ENCODE peak calls at places on chromosomes 13 and 19, in six cellular contexts. One of them, this sample, is unnamed.

GRCh38 chr13:25833761-25834160 is 218.1 kb downstream of the SHISA2 start:
- DNase-seq in IMR-90: no peak
- DNase-seq in H9: no peak
- DNase-seq in mesenchymal stem cell: no peak
- DNase-seq in trophoblast cell: no peak
- DNase-seq in H1: no peak
- DNase-seq in this sample: no peak

GRCh38 chr19:5968431-5969373 is 9.2 kb downstream of the RANBP3 start:
- DNase-seq in IMR-90: no peak
- DNase-seq in H9: peak; percentile 75
- DNase-seq in mesenchymal stem cell: no peak
- DNase-seq in trophoblast cell: no peak
- DNase-seq in H1: no peak
- DNase-seq in this sample: no peak

GRCh38 chr13:40130871-40131636 is 475.6 kb downstream of the COG6 start:
- DNase-seq in IMR-90: no peak
- DNase-seq in H9: no peak
- DNase-seq in mesenchymal stem cell: peak; percentile 69
- DNase-seq in trophoblast cell: peak; percentile 30
- DNase-seq in H1: no peak
- DNase-seq in this sample: no peak

GRCh38 chr19:56900573-56901097 is 60.1 kb upstream of the PEG3 start:
- DNase-seq in IMR-90: no peak
- DNase-seq in H9: no peak
- DNase-seq in mesenchymal stem cell: no peak
- DNase-seq in trophoblast cell: no peak
- DNase-seq in H1: no peak
- DNase-seq in this sample: no peak

GRCh38 chr13:73683746-73684145 is 450.5 kb downstream of the KLF12 start:
- DNase-seq in IMR-90: no peak
- DNase-seq in H9: no peak
- DNase-seq in mesenchymal stem cell: no peak
- DNase-seq in trophoblast cell: no peak
- DNase-seq in H1: no peak
- DNase-seq in this sample: no peak

GRCh38 chr13:66837246-66837645 is 392.9 kb downstream of the PCDH9 start:
- DNase-seq in IMR-90: no peak
- DNase-seq in H9: no peak
- DNase-seq in mesenchymal stem cell: no peak
- DNase-seq in trophoblast cell: no peak
- DNase-seq in H1: no peak
- DNase-seq in this sample: no peak

GRCh38 chr19:438416-438958 is 22.3 kb downstream of the SHC2 start:
- DNase-seq in IMR-90: no peak
- DNase-seq in H9: no peak
- DNase-seq in mesenchymal stem cell: no peak
- DNase-seq in trophoblast cell: no peak
- DNase-seq in H1: no peak
- DNase-seq in this sample: no peak

GRCh38 chr19:21483589-21484170 is 21.7 kb upstream of the ZNF429 start:
- DNase-seq in IMR-90: no peak
- DNase-seq in H9: peak; percentile 84
- DNase-seq in mesenchymal stem cell: no peak
- DNase-seq in trophoblast cell: peak; percentile 66
- DNase-seq in H1: peak; percentile 60
- DNase-seq in this sample: no peak

GRCh38 chr13:113616991-113617749 is 32.6 kb downstream of the TFDP1 start:
- DNase-seq in IMR-90: peak; percentile 72
- DNase-seq in H9: peak; percentile 61
- DNase-seq in mesenchymal stem cell: peak; percentile 30
- DNase-seq in trophoblast cell: no peak
- DNase-seq in H1: peak; percentile 25
- DNase-seq in this sample: peak; percentile 62

GRCh38 chr19:42250666-42251531 is 4.0 kb downstream of the ERF start:
- DNase-seq in IMR-90: peak; percentile 50
- DNase-seq in H9: no peak
- DNase-seq in mesenchymal stem cell: peak; percentile 36
- DNase-seq in trophoblast cell: no peak
- DNase-seq in H1: no peak
- DNase-seq in this sample: no peak

GRCh38 chr13:27339299-27339698 is 68.7 kb downstream of the RASL11A start:
- DNase-seq in IMR-90: peak; percentile 42
- DNase-seq in H9: peak; percentile 86
- DNase-seq in mesenchymal stem cell: peak; percentile 47
- DNase-seq in trophoblast cell: peak; percentile 38
- DNase-seq in H1: no peak
- DNase-seq in this sample: no peak

GRCh38 chr13:109500146-109500773 is 286.1 kb downstream of the IRS2 start:
- DNase-seq in IMR-90: peak; percentile 11
- DNase-seq in H9: peak; percentile 46
- DNase-seq in mesenchymal stem cell: peak; percentile 10
- DNase-seq in trophoblast cell: no peak
- DNase-seq in H1: no peak
- DNase-seq in this sample: peak; percentile 15

GRCh38 chr19:42466521-42467436 is 24.0 kb upstream of the CXCL17 start:
- DNase-seq in IMR-90: no peak
- DNase-seq in H9: no peak
- DNase-seq in mesenchymal stem cell: peak; percentile 7
- DNase-seq in trophoblast cell: no peak
- DNase-seq in H1: no peak
- DNase-seq in this sample: no peak

GRCh38 chr13:98626298-98626940 is 49.5 kb upstream of the STK24 start:
- DNase-seq in IMR-90: no peak
- DNase-seq in H9: no peak
- DNase-seq in mesenchymal stem cell: no peak
- DNase-seq in trophoblast cell: no peak
- DNase-seq in H1: no peak
- DNase-seq in this sample: no peak

GRCh38 chr19:879711-880438 is 13.1 kb downstream of the MED16 start:
- DNase-seq in IMR-90: no peak
- DNase-seq in H9: no peak
- DNase-seq in mesenchymal stem cell: no peak
- DNase-seq in trophoblast cell: no peak
- DNase-seq in H1: no peak
- DNase-seq in this sample: no peak

GRCh38 chr19:1275260-1275975 is at the start of gene FAM174C:
- DNase-seq in IMR-90: peak; percentile 97
- DNase-seq in H9: peak; percentile 97
- DNase-seq in mesenchymal stem cell: peak; percentile 98
- DNase-seq in trophoblast cell: peak; percentile 98
- DNase-seq in H1: no peak
- DNase-seq in this sample: peak; percentile 93

GRCh38 chr19:5115771-5116202 is 146.9 kb downstream of the KDM4B start:
- DNase-seq in IMR-90: peak; percentile 17
- DNase-seq in H9: no peak
- DNase-seq in mesenchymal stem cell: peak; percentile 63
- DNase-seq in trophoblast cell: no peak
- DNase-seq in H1: no peak
- DNase-seq in this sample: no peak

GRCh38 chr13:43132911-43133310 is 109.5 kb downstream of the DNAJC15 start:
- DNase-seq in IMR-90: no peak
- DNase-seq in H9: no peak
- DNase-seq in mesenchymal stem cell: no peak
- DNase-seq in trophoblast cell: no peak
- DNase-seq in H1: no peak
- DNase-seq in this sample: no peak

GRCh38 chr13:30863796-30864195 is 42.3 kb upstream of the MEDAG start:
- DNase-seq in IMR-90: no peak
- DNase-seq in H9: peak; percentile 45
- DNase-seq in mesenchymal stem cell: no peak
- DNase-seq in trophoblast cell: no peak
- DNase-seq in H1: no peak
- DNase-seq in this sample: no peak

GRCh38 chr19:51980116-51980736 is 6.4 kb downstream of the ZNF350 start:
- DNase-seq in IMR-90: no peak
- DNase-seq in H9: no peak
- DNase-seq in mesenchymal stem cell: no peak
- DNase-seq in trophoblast cell: peak; percentile 71
- DNase-seq in H1: no peak
- DNase-seq in this sample: no peak

DNA sequence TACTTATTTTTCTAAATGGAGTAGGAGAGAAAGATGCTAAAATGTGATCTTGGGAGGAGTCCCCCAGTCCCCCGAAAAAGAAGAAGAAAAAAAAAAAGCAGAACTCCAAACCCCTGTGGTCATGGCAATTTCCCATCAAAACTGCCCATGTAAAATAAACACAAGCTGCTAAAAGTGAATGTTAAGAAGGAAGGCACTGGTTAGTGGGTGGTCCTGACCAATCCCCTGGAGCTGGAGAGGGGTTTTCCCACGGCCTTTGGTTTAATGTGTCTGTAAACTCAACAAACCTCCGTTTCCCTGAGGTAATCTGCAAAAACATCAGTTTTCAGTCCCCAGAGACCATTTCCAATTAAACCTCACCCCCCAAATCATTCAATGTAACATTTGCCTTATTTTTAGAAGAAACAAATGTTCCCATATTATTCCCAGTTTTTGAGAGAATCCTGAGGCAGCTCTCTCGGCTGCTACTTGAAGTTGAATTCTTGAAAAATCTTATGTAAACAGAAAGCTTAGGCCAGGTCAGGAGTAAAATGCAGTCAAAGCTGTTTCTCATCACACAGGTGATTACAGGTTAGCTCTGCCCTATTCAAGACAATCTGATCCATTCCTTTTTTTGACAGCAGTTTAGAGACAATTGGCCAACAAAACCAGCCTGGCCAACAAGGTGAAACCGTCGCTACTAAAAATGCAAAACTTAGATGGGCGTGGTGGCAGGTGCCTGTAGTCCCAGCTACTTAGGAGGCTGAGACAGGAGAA is 17.0 kb downstream of the RAB3D start:
- DNase-seq in IMR-90: peak; percentile 37
- DNase-seq in H9: no peak
- DNase-seq in mesenchymal stem cell: peak; percentile 57
- DNase-seq in trophoblast cell: no peak
- DNase-seq in H1: no peak
- DNase-seq in this sample: no peak
- H3K27ac ChIP-seq in IMR-90: no peak overlapping the region
- H3K27ac ChIP-seq in H9: no peak overlapping the region
- H3K27ac ChIP-seq in mesenchymal stem cell: no peak overlapping the region
- H3K27ac ChIP-seq in trophoblast cell: no peak overlapping the region
- H3K27ac ChIP-seq in H1: no peak overlapping the region
- H3K27ac ChIP-seq in this sample: no peak overlapping the region

DNA sequence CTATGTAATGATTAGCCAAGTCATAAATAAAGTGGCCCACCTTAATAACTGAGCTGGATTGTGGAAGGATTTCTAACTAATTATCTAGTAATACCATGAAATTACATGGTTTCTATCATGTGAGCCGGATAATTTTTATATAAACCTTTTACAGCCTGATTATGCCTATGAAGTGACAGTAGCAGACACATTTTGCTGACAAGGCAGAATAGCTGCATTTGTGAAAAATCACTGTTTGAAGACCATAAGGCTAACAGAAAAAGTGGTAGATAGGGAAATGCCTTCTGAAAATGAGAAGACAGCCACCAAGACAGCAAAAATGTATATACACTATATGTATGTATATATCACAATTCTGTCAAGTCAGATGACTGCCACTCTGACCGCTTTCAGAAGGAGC is 27.1 kb downstream of the SLITRK5 start:
- DNase-seq in IMR-90: no peak
- DNase-seq in H9: no peak
- DNase-seq in mesenchymal stem cell: no peak
- DNase-seq in trophoblast cell: no peak
- DNase-seq in H1: no peak
- DNase-seq in this sample: no peak
- H4K91ac ChIP-seq in IMR-90: no peak overlapping the region
- H4K91ac ChIP-seq in H9: no peak overlapping the region
- H4K91ac ChIP-seq in mesenchymal stem cell: no peak overlapping the region
- H4K91ac ChIP-seq in trophoblast cell: no peak overlapping the region
- H4K91ac ChIP-seq in H1: no peak overlapping the region
- H4K91ac ChIP-seq in this sample: no peak overlapping the region

GRCh38 chr13:50894504-50894903 is 15.1 kb upstream of the RNASEH2B start:
- DNase-seq in IMR-90: no peak
- DNase-seq in H9: no peak
- DNase-seq in mesenchymal stem cell: no peak
- DNase-seq in trophoblast cell: no peak
- DNase-seq in H1: no peak
- DNase-seq in this sample: no peak

GRCh38 chr13:50893211-50893852 is 16.3 kb upstream of the RNASEH2B start:
- DNase-seq in IMR-90: peak; percentile 19
- DNase-seq in H9: no peak
- DNase-seq in mesenchymal stem cell: peak; percentile 63
- DNase-seq in trophoblast cell: no peak
- DNase-seq in H1: no peak
- DNase-seq in this sample: no peak

GRCh38 chr13:50892162-50892944 is 17.2 kb upstream of the RNASEH2B start:
- DNase-seq in IMR-90: no peak
- DNase-seq in H9: no peak
- DNase-seq in mesenchymal stem cell: no peak
- DNase-seq in trophoblast cell: no peak
- DNase-seq in H1: no peak
- DNase-seq in this sample: no peak

GRCh38 chr13:50891206-50891605 is 18.4 kb upstream of the RNASEH2B start:
- DNase-seq in IMR-90: no peak
- DNase-seq in H9: no peak
- DNase-seq in mesenchymal stem cell: no peak
- DNase-seq in trophoblast cell: no peak
- DNase-seq in H1: no peak
- DNase-seq in this sample: no peak

GRCh38 chr13:50894042-50894441 is 15.5 kb upstream of the RNASEH2B start:
- DNase-seq in IMR-90: no peak
- DNase-seq in H9: no peak
- DNase-seq in mesenchymal stem cell: no peak
- DNase-seq in trophoblast cell: no peak
- DNase-seq in H1: no peak
- DNase-seq in this sample: no peak
- H3K27ac ChIP-seq in IMR-90: no peak overlapping the region
- H3K27ac ChIP-seq in H9: no peak overlapping the region
- H3K27ac ChIP-seq in mesenchymal stem cell: no peak overlapping the region
- H3K27ac ChIP-seq in trophoblast cell: no peak overlapping the region
- H3K27ac ChIP-seq in H1: no peak overlapping the region
- H3K27ac ChIP-seq in this sample: no peak overlapping the region

GRCh38 chr13:92849381-92849780 is 377.2 kb upstream of the GPC6 start:
- DNase-seq in IMR-90: no peak
- DNase-seq in H9: no peak
- DNase-seq in mesenchymal stem cell: no peak
- DNase-seq in trophoblast cell: no peak
- DNase-seq in H1: no peak
- DNase-seq in this sample: no peak

GRCh38 chr13:92838786-92839185 is 387.8 kb upstream of the GPC6 start:
- DNase-seq in IMR-90: peak; percentile 94
- DNase-seq in H9: no peak
- DNase-seq in mesenchymal stem cell: peak; percentile 85
- DNase-seq in trophoblast cell: no peak
- DNase-seq in H1: no peak
- DNase-seq in this sample: no peak

GRCh38 chr13:92842145-92842544 is 384.5 kb upstream of the GPC6 start:
- DNase-seq in IMR-90: peak; percentile 88
- DNase-seq in H9: no peak
- DNase-seq in mesenchymal stem cell: peak; percentile 70
- DNase-seq in trophoblast cell: no peak
- DNase-seq in H1: no peak
- DNase-seq in this sample: no peak

DNA sequence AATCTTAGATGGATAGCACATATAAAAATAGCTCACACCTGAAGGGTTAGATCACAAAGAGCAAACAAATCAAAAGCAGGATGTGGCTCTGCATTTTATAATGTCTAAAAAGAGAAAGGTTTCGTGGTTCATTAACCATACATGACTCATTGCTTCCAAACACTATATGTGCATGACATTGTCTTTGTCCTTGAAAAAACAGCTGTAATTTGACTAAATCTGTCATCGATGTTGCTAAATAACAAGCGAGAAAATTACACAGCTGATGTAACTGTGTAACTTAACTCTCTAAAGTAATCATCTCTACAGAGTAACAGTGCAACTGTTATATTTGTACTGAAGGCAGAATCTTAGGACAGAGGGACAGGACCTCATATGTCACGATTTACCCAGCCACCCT is 383.1 kb upstream of the GPC6 start:
- DNase-seq in IMR-90: peak; percentile 69
- DNase-seq in H9: no peak
- DNase-seq in mesenchymal stem cell: peak; percentile 78
- DNase-seq in trophoblast cell: no peak
- DNase-seq in H1: no peak
- DNase-seq in this sample: no peak
- H4K91ac ChIP-seq in IMR-90: no peak overlapping the region
- H4K91ac ChIP-seq in H9: no peak overlapping the region
- H4K91ac ChIP-seq in mesenchymal stem cell: no peak overlapping the region
- H4K91ac ChIP-seq in trophoblast cell: no peak overlapping the region
- H4K91ac ChIP-seq in H1: no peak overlapping the region
- H4K91ac ChIP-seq in this sample: no peak overlapping the region

This sample was measured in neuronal stem cell.